ENCODE peak calls at places on chromosomes 7 and 10, in five cellular contexts. One of them, this sample, is unnamed. For H3K4me1, the result is how much of the 10 kb centered on the place peaks cover.

GRCh38 chr10:60917331-60918280 is 26.4 kb downstream of the RHOBTB1 start:
- DNase-seq in right cardiac atrium: no peak
- DNase-seq in A549: no peak
- DNase-seq in aorta: no peak
- DNase-seq in endothelial cell of umbilical vein: no peak
- DNase-seq in this sample: no peak

GRCh38 chr10:116669832-116670644 is 49.3 kb downstream of the PNLIPRP2 start:
- DNase-seq in endothelial cell of umbilical vein: no peak
- DNase-seq in aorta: no peak
- DNase-seq in A549: no peak
- DNase-seq in right cardiac atrium: no peak
- DNase-seq in this sample: no peak

GRCh38 chr10:16941865-16942264 is 124.6 kb upstream of the RSU1 start:
- DNase-seq in A549: no peak
- DNase-seq in endothelial cell of umbilical vein: no peak
- DNase-seq in right cardiac atrium: no peak
- DNase-seq in aorta: no peak
- DNase-seq in this sample: no peak

GRCh38 chr7:78516450-78516849 is 717.9 kb downstream of the PHTF2 start:
- DNase-seq in aorta: no peak
- DNase-seq in right cardiac atrium: no peak
- DNase-seq in endothelial cell of umbilical vein: no peak
- DNase-seq in A549: no peak
- DNase-seq in this sample: no peak

GRCh38 chr10:7969623-7970022 is 84.9 kb upstream of the GATA3 start:
- DNase-seq in A549: no peak
- DNase-seq in endothelial cell of umbilical vein: peak
- DNase-seq in aorta: no peak
- DNase-seq in right cardiac atrium: no peak
- DNase-seq in this sample: no peak

GRCh38 chr7:128000854-128001265 is 30.4 kb downstream of the LRRC4 start:
- DNase-seq in endothelial cell of umbilical vein: no peak
- DNase-seq in A549: no peak
- DNase-seq in right cardiac atrium: no peak
- DNase-seq in aorta: no peak
- DNase-seq in this sample: no peak

GRCh38 chr10:49398000-49398861 is 2.3 kb upstream of the DRGX start:
- DNase-seq in right cardiac atrium: peak
- DNase-seq in endothelial cell of umbilical vein: peak
- DNase-seq in A549: peak
- DNase-seq in aorta: peak
- DNase-seq in this sample: peak

GRCh38 chr7:99473315-99473596 is 566 bp downstream of the ZNF789 start:
- DNase-seq in endothelial cell of umbilical vein: peak
- DNase-seq in aorta: peak
- DNase-seq in right cardiac atrium: no peak
- DNase-seq in A549: peak
- DNase-seq in this sample: peak

GRCh38 chr7:129664029-129665012 is 52.8 kb downstream of the NRF1 start:
- DNase-seq in A549: peak
- DNase-seq in right cardiac atrium: no peak
- DNase-seq in aorta: no peak
- DNase-seq in endothelial cell of umbilical vein: peak
- DNase-seq in this sample: peak

DNA sequence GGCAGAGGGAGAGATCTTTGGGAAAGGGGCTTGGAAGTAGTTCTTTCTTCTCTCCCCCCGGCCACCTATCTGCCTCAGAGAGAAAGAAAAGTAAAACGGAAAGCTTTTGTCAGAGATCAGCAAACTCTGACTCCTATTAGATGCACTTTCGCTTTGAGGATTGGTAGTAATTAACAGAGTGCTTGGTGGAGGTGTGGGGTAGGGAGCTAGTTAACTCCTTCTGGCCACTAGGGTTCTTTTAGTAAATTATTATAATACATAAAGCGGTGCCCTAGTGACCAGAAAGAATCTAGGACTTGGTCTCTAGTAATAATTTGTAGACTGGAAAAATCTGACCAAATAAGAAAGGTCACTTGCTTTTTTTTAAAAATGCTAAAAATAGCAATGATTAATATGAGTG is 54.6 kb downstream of the CPVL start:
- DNase-seq in A549: peak
- DNase-seq in right cardiac atrium: no peak
- DNase-seq in endothelial cell of umbilical vein: no peak
- DNase-seq in aorta: no peak
- DNase-seq in this sample: no peak
- H3K27ac ChIP-seq in A549: no peak
- H3K27ac ChIP-seq in right cardiac atrium: peak
- H3K27ac ChIP-seq in endothelial cell of umbilical vein: no peak
- H3K27ac ChIP-seq in aorta: no peak
- H3K27ac ChIP-seq in this sample: no peak

DNA sequence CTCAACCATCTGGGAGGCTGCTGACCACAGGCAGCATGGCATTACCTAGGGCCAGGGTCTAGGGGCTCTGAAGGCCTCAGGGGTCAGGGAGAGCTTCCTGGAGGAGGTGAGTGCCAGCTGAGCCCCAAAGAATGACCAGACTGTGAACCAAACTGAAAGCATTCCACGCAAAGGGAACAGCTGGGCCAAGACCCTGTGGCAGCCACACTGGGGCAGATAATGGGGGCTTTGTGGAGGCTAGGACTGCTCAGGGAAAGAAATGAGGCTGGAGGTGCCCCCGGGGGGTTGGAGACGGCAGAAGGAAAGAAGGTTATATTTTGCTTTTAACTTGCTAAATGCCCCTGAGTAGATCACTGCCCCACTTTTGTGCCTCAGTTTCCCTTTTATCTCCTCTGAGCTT is 57.6 kb downstream of the ZMIZ1 start:
- DNase-seq in aorta: no peak
- DNase-seq in A549: no peak
- DNase-seq in endothelial cell of umbilical vein: no peak
- DNase-seq in right cardiac atrium: no peak
- DNase-seq in this sample: no peak
- H3K4me1 ChIP-seq in aorta: under half
- H3K4me1 ChIP-seq in A549: half or more
- H3K4me1 ChIP-seq in endothelial cell of umbilical vein: under half
- H3K4me1 ChIP-seq in right cardiac atrium: under half
- H3K4me1 ChIP-seq in this sample: under half

GRCh38 chr7:50499092-50499491 is 48.9 kb upstream of the FIGNL1 start:
- DNase-seq in endothelial cell of umbilical vein: no peak
- DNase-seq in A549: no peak
- DNase-seq in right cardiac atrium: no peak
- DNase-seq in aorta: no peak
- DNase-seq in this sample: no peak

GRCh38 chr7:50496541-50496940 is 46.4 kb upstream of the FIGNL1 start:
- DNase-seq in endothelial cell of umbilical vein: no peak
- DNase-seq in A549: no peak
- DNase-seq in right cardiac atrium: no peak
- DNase-seq in aorta: no peak
- DNase-seq in this sample: no peak

GRCh38 chr7:50495746-50496145 is 45.6 kb upstream of the FIGNL1 start:
- DNase-seq in endothelial cell of umbilical vein: peak
- DNase-seq in A549: no peak
- DNase-seq in aorta: no peak
- DNase-seq in right cardiac atrium: no peak
- DNase-seq in this sample: no peak

GRCh38 chr7:50497968-50498367 is 47.8 kb upstream of the FIGNL1 start:
- DNase-seq in right cardiac atrium: no peak
- DNase-seq in aorta: no peak
- DNase-seq in endothelial cell of umbilical vein: peak
- DNase-seq in A549: no peak
- DNase-seq in this sample: no peak

DNA sequence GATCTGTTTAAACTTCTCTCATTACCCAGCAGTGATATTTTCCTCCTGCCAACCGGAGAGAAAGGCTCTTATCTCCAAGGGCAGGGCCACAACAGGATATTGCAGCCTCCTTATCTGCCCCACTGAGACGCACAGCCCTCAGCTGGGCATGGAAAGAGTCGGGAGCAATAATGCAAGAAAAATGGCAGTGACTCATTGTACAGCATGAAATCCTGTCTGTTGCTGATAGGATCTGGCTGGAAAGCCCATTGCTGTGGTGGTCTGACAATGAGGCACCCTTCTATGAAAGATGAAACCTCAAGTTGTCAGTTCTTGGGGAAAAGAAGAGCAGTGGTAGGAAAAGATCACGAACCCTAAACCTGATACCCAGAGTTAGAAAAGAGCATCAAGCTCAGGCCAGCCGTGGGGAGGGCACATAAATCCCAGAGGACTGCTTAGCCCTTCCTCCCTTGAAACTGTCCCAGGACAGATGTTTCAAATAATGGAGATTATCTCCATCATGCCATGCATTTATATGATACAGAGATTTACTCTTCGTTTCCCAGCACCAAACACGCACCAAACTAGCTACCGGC is 47.0 kb upstream of the FIGNL1 start:
- DNase-seq in aorta: no peak
- DNase-seq in A549: no peak
- DNase-seq in endothelial cell of umbilical vein: peak
- DNase-seq in right cardiac atrium: no peak
- DNase-seq in this sample: no peak
- H3K27ac ChIP-seq in aorta: no peak
- H3K27ac ChIP-seq in A549: no peak
- H3K27ac ChIP-seq in endothelial cell of umbilical vein: peak
- H3K27ac ChIP-seq in right cardiac atrium: no peak
- H3K27ac ChIP-seq in this sample: no peak

GRCh38 chr10:314381-314780 is 179.1 kb downstream of the ZMYND11 start:
- DNase-seq in A549: no peak
- DNase-seq in right cardiac atrium: no peak
- DNase-seq in endothelial cell of umbilical vein: no peak
- DNase-seq in aorta: no peak
- DNase-seq in this sample: no peak
- H3K4me1 ChIP-seq in A549: under half
- H3K4me1 ChIP-seq in right cardiac atrium: under half
- H3K4me1 ChIP-seq in endothelial cell of umbilical vein: under half
- H3K4me1 ChIP-seq in aorta: under half
- H3K4me1 ChIP-seq in this sample: under half

GRCh38 chr7:1452205-1452604 is 7.1 kb downstream of the MICALL2 start:
- DNase-seq in aorta: no peak
- DNase-seq in endothelial cell of umbilical vein: no peak
- DNase-seq in right cardiac atrium: no peak
- DNase-seq in A549: no peak
- DNase-seq in this sample: no peak
- H3K27ac ChIP-seq in aorta: no peak
- H3K27ac ChIP-seq in endothelial cell of umbilical vein: no peak
- H3K27ac ChIP-seq in right cardiac atrium: no peak
- H3K27ac ChIP-seq in A549: no peak
- H3K27ac ChIP-seq in this sample: no peak

DNA sequence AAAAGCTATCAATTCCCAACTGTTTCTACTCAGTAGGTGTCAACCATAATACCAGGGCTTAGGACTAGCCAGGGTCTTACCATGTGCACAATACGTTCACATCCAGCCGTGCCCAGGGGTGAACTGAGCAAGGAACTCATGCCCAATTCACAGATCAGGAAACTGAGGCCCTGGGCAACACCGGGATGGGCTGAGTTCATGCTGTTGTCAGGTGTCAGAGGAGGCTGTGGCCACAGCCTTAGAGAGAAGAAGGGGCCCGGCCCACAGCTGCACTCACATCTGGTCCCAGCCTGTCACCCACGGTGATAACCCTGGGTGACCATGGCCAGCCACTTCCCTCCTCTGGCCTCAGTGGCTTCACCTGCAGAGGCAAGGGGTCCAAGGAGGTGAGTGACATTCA is 92.0 kb downstream of the FAM53B start:
- DNase-seq in endothelial cell of umbilical vein: no peak
- DNase-seq in A549: no peak
- DNase-seq in aorta: no peak
- DNase-seq in right cardiac atrium: peak
- DNase-seq in this sample: no peak
- H3K4me1 ChIP-seq in endothelial cell of umbilical vein: under half
- H3K4me1 ChIP-seq in A549: under half
- H3K4me1 ChIP-seq in aorta: under half
- H3K4me1 ChIP-seq in right cardiac atrium: half or more
- H3K4me1 ChIP-seq in this sample: under half

GRCh38 chr7:41701068-41701467 is 1.8 kb downstream of the INHBA start:
- DNase-seq in A549: no peak
- DNase-seq in endothelial cell of umbilical vein: no peak
- DNase-seq in aorta: no peak
- DNase-seq in right cardiac atrium: no peak
- DNase-seq in this sample: no peak

GRCh38 chr7:41701542-41701941 is 1.3 kb downstream of the INHBA start:
- DNase-seq in right cardiac atrium: no peak
- DNase-seq in A549: no peak
- DNase-seq in aorta: no peak
- DNase-seq in endothelial cell of umbilical vein: no peak
- DNase-seq in this sample: no peak

GRCh38 chr7:41698726-41699125 is 4.2 kb downstream of the INHBA start:
- DNase-seq in right cardiac atrium: no peak
- DNase-seq in aorta: no peak
- DNase-seq in endothelial cell of umbilical vein: peak
- DNase-seq in A549: no peak
- DNase-seq in this sample: no peak

GRCh38 chr7:41699532-41699931 is 3.4 kb downstream of the INHBA start:
- DNase-seq in endothelial cell of umbilical vein: peak
- DNase-seq in aorta: peak
- DNase-seq in right cardiac atrium: peak
- DNase-seq in A549: no peak
- DNase-seq in this sample: no peak

DNA sequence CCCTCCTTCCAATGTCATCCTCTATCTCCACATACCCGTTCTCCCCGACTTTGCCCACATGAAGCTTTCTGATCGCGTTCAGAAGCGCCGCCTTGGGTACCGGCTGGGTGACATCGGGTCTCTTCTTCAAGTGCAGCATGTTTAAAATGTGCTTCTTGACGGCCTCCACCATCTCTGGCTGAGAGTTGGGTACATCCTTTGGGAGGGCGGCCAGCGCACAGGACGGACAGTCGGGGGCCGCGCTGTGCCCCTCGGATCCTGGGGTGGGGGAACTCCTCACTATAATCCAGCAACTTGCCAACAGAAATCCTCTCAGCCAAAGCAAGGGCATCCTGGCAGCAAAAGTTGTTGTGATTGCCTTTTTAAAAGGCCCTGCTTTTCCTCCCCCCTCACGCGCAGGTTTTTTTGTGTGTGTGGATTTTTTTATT is 2.8 kb downstream of the INHBA start:
- DNase-seq in aorta: peak
- DNase-seq in right cardiac atrium: no peak
- DNase-seq in endothelial cell of umbilical vein: peak
- DNase-seq in A549: no peak
- DNase-seq in this sample: no peak
- H3K27ac ChIP-seq in aorta: peak
- H3K27ac ChIP-seq in right cardiac atrium: peak
- H3K27ac ChIP-seq in endothelial cell of umbilical vein: peak
- H3K27ac ChIP-seq in A549: no peak
- H3K27ac ChIP-seq in this sample: peak

This sample was measured in osteoblast.